ENCODE peak calls at places on chromosomes 16 and 17, in four cellular contexts. X is brain microvascular endothelial cell; I is lower leg skin; G is activated naive CD4-positive, alpha-beta T cell treated with Interleukin-2 at 50 U/mL for 16 hours. F is an unnamed sample.

GRCh38 chr17:51263001-51263400 is 2.7 kb downstream of the UTP18 start:
- DNase-seq in I (no peak), G (no peak), X (no peak), F (no peak)

GRCh38 chr17:40901981-40902862 is 17.2 kb upstream of the KRT20 start:
- DNase-seq in I (no peak), G (no peak), X (no peak), F (no peak)

GRCh38 chr17:61586031-61586566 is 4.9 kb downstream of the NACA2 start:
- DNase-seq in G (no peak), X (no peak), I (no peak), F (no peak)

GRCh38 chr17:40436631-40437030 is 6.6 kb upstream of the IGFBP4 start:
- DNase-seq in G (no peak), I (no peak), X (no peak), F (no peak)

GRCh38 chr16:72876981-72877373 is 171.0 kb downstream of the ZFHX3 start:
- DNase-seq in X (peak; percentile 37), I (no peak), G (no peak), F (no peak)

GRCh38 chr17:45745843-45746494 is 38.2 kb upstream of the CRHR1 start:
- DNase-seq in I (no peak), G (no peak), X (no peak), F (no peak)

GRCh38 chr17:79417589-79417988 is 193.3 kb downstream of the RBFOX3 start:
- DNase-seq in G (no peak), I (no peak), X (no peak), F (no peak)

GRCh38 chr16:84499638-84500037 is 4.8 kb downstream of the MEAK7 start:
- DNase-seq in G (no peak), X (no peak), I (no peak), F (no peak)

GRCh38 chr16:82750078-82750477 is 123.3 kb downstream of the CDH13 start:
- DNase-seq in G (no peak), X (no peak), I (no peak), F (no peak)

GRCh38 chr16:78895661-78896060 is 704.9 kb downstream of the MAF start:
- DNase-seq in X (no peak), I (no peak), G (no peak), F (no peak)

GRCh38 chr17:82241183-82241925 is 12.5 kb downstream of the SLC16A3 start:
- DNase-seq in X (no peak), G (peak; percentile 58), I (peak; percentile 75), F (peak; percentile 36)

GRCh38 chr17:45405250-45406086 is 27.2 kb downstream of the ARHGAP27 start:
- DNase-seq in I (no peak), G (no peak), X (no peak), F (no peak)

GRCh38 chr16:89811321-89811720 is 5.1 kb downstream of the FANCA start:
- DNase-seq in X (no peak), G (no peak), I (no peak), F (no peak)

GRCh38 chr17:57021226-57021940 is 43.5 kb downstream of the SCPEP1 start:
- DNase-seq in G (no peak), I (no peak), X (no peak), F (no peak)

GRCh38 chr17:19958023-19958422 is 19.6 kb downstream of the AKAP10 start:
- DNase-seq in G (no peak), X (peak; percentile 93), I (no peak), F (no peak)

GRCh38 chr16:48542020-48542473 is 67.9 kb downstream of the N4BP1 start:
- DNase-seq in G (peak; percentile 19), X (peak; percentile 37), I (no peak), F (peak; percentile 7)

GRCh38 chr16:55530316-55530856 is 21.5 kb downstream of the LPCAT2 start:
- DNase-seq in X (no peak), G (no peak), I (no peak), F (no peak)

GRCh38 chr17:20105539-20106291 is 96.6 kb downstream of the SPECC1 start:
- DNase-seq in X (no peak), I (no peak), G (no peak), F (no peak)

GRCh38 chr16:180101-180920 is at the start of gene HBQ1:
- DNase-seq in X (no peak), I (no peak), G (peak; percentile 35), F (peak; percentile 5)

GRCh38 chr17:70523407-70523806 is 354.1 kb downstream of the KCNJ2 start:
- DNase-seq in G (no peak), I (no peak), X (no peak), F (no peak)

GRCh38 chr17:58666858-58667267 is 25.0 kb downstream of the TEX14 start:
- DNase-seq in X (no peak), G (peak; percentile 33), I (peak; percentile 59), F (no peak)

GRCh38 chr16:85002643-85003042 is 8.7 kb downstream of the ZDHHC7 start:
- DNase-seq in I (no peak), G (no peak), X (no peak), F (no peak)

GRCh38 chr17:61575352-61575975 is 15.6 kb downstream of the NACA2 start:
- DNase-seq in I (no peak), X (no peak), G (no peak), F (no peak)

F was measured in NCI-H1694 treated with DMSO at 0.1 percent for 48 hours.